ENCODE peak calls at places on chromosomes 13 and 19, in six cellular contexts. L is AG09309, E is tibial artery, R is AG09319, P is heart right ventricle, D is AG04450. B is an unnamed sample.

GRCh38 chr13:55440465-55441085 is 1700.1 kb upstream of the PRR20A start:
- DNase-seq in L (no peak), E (no peak), R (no peak), P (no peak), D (no peak), B (no peak)

GRCh38 chr19:12880551-12881171 is 588 bp downstream of the DNASE2 start:
- DNase-seq in L (no peak), E (peak), R (no peak), P (no peak), D (no peak), B (no peak)

GRCh38 chr13:51618626-51619025 is 34.4 kb downstream of the WDFY2 start:
- DNase-seq in L (no peak), E (no peak), R (no peak), P (no peak), D (no peak), B (no peak)

GRCh38 chr13:60066206-60066605 is 97.5 kb downstream of the DIAPH3 start:
- DNase-seq in L (no peak), E (no peak), R (no peak), P (no peak), D (no peak), B (no peak)

GRCh38 chr13:28120317-28120716 is 18.0 kb upstream of the PAN3 start:
- DNase-seq in L (no peak), E (no peak), R (no peak), P (no peak), D (no peak), B (no peak)

GRCh38 chr13:111361046-111361872 is 40.8 kb downstream of the TEX29 start:
- DNase-seq in L (no peak), E (no peak), R (no peak), P (no peak), D (no peak), B (no peak)

GRCh38 chr13:49292742-49293498 is 45.2 kb downstream of the CDADC1 start:
- DNase-seq in L (no peak), E (peak), R (peak), P (peak), D (peak), B (peak)

GRCh38 chr19:50420127-50420526 is 1.4 kb downstream of the SPIB start:
- DNase-seq in L (no peak), E (no peak), R (no peak), P (no peak), D (no peak), B (no peak)

GRCh38 chr13:51479199-51479523 is 26.3 kb upstream of the INTS6 start:
- DNase-seq in L (no peak), E (no peak), R (no peak), P (no peak), D (no peak), B (no peak)

GRCh38 chr19:35388277-35389054 is 17.6 kb downstream of the GPR42 start:
- DNase-seq in L (no peak), E (no peak), R (no peak), P (no peak), D (no peak), B (no peak)

GRCh38 chr13:100674363-100674847 is at the start of gene TMTC4:
- DNase-seq in L (no peak), E (no peak), R (no peak), P (no peak), D (no peak), B (no peak)

GRCh38 chr13:38763446-38764381 is 76.8 kb downstream of the FREM2 start:
- DNase-seq in L (no peak), E (no peak), R (peak), P (no peak), D (no peak), B (no peak)

GRCh38 chr13:110109910-110110309 is 197.0 kb downstream of the COL4A1 start:
- DNase-seq in L (peak), E (peak), R (peak), P (peak), D (peak), B (peak)